ENCODE peak calls at places on chromosomes 7 and 10, in eight cellular contexts. V is left lobe of liver; S is Panc1; D is naive thymus-derived CD8-positive, alpha-beta T cell; X is activated T-cell treated with anti-CD3 and anti-CD28 coated beads, Interleukin-2, amount 50 U/mL, for 4 hours; J is activated naive CD8-positive, alpha-beta T cell treated with anti-CD3 and anti-CD28 coated beads, Interleukin-2, amount 50 U/mL, for 24 hours; M is T-cell; Z is left cardiac atrium. Q is an unnamed sample.

GRCh38 chr7:143334244-143334643 is 18.3 kb downstream of the CLCN1 start:
- ATAC-seq in V (no peak), S (no peak), D (no peak), X (no peak), J (no peak), M (no peak), Z (no peak), Q (no peak)

GRCh38 chr7:117472335-117472734 is 7.5 kb upstream of the CFTR start:
- ATAC-seq in V (no peak), S (no peak), D (no peak), X (no peak), J (no peak), M (no peak), Z (peak; percentile 90), Q (no peak)

GRCh38 chr7:71900556-71900955 is 511.6 kb downstream of the CALN1 start:
- ATAC-seq in V (no peak), S (no peak), D (no peak), X (no peak), J (no peak), M (no peak), Z (no peak), Q (no peak)

GRCh38 chr7:122206985-122207384 is 62.9 kb upstream of the AASS start:
- ATAC-seq in V (no peak), S (no peak), D (no peak), X (no peak), J (no peak), M (no peak), Z (no peak), Q (no peak)

GRCh38 chr10:35819736-35820135 is 177.6 kb upstream of the FZD8 start:
- ATAC-seq in V (no peak), S (no peak), D (no peak), X (no peak), J (no peak), M (no peak), Z (no peak), Q (no peak)

GRCh38 chr7:13091974-13092707 is 404.7 kb downstream of the ARL4A start:
- ATAC-seq in V (peak; percentile 19), S (no peak), D (no peak), X (no peak), J (no peak), M (no peak), Z (no peak), Q (no peak)

GRCh38 chr10:63464402-63465292 is 1.1 kb downstream of the JMJD1C start:
- ATAC-seq in V (peak; percentile 57), S (peak; percentile 74), D (peak; percentile 49), X (peak; percentile 57), J (peak; percentile 45), M (peak; percentile 31), Z (peak; percentile 55), Q (peak; percentile 70)

GRCh38 chr10:62919776-62920175 is 103.6 kb upstream of the EGR2 start:
- ATAC-seq in V (no peak), S (no peak), D (no peak), X (no peak), J (no peak), M (no peak), Z (no peak), Q (no peak)

GRCh38 chr10:102770108-102770482 is 26.3 kb downstream of the WBP1L start:
- ATAC-seq in V (no peak), S (no peak), D (no peak), X (peak; percentile 39), J (peak; percentile 8), M (no peak), Z (no peak), Q (no peak)

GRCh38 chr7:665751-666453 is 60.6 kb upstream of the DNAAF5 start:
- ATAC-seq in V (peak; percentile 25), S (peak; percentile 57), D (no peak), X (no peak), J (no peak), M (no peak), Z (peak; percentile 59), Q (no peak)

GRCh38 chr7:8015095-8015745 is 46.6 kb downstream of the GLCCI1 start:
- ATAC-seq in V (no peak), S (no peak), D (peak; percentile 68), X (peak; percentile 80), J (peak; percentile 84), M (peak; percentile 83), Z (no peak), Q (no peak)

GRCh38 chr7:149729983-149730801 is 43.2 kb downstream of the ZNF467 start:
- ATAC-seq in V (no peak), S (no peak), D (no peak), X (peak; percentile 21), J (no peak), M (no peak), Z (peak; percentile 93), Q (no peak)

GRCh38 chr7:123643495-123644428 is 11.9 kb upstream of the LMOD2 start:
- ATAC-seq in V (peak; percentile 69), S (no peak), D (no peak), X (no peak), J (no peak), M (no peak), Z (peak; percentile 60), Q (no peak)

GRCh38 chr10:96334888-96335526 is 23.8 kb downstream of the OPALIN start:
- ATAC-seq in V (peak; percentile 98), S (peak; percentile 83), D (no peak), X (no peak), J (no peak), M (no peak), Z (no peak), Q (no peak)

GRCh38 chr7:94350729-94351128 is 44.0 kb upstream of the COL1A2 start:
- ATAC-seq in V (no peak), S (no peak), D (no peak), X (no peak), J (no peak), M (no peak), Z (no peak), Q (no peak)

GRCh38 chr7:88072715-88073055 is 138.6 kb downstream of the ADAM22 start:
- ATAC-seq in V (no peak), S (no peak), D (no peak), X (no peak), J (no peak), M (no peak), Z (no peak), Q (no peak)

GRCh38 chr10:78875331-78875877 is 193.4 kb upstream of the ZMIZ1 start:
- ATAC-seq in V (no peak), S (no peak), D (no peak), X (no peak), J (no peak), M (no peak), Z (no peak), Q (no peak)

GRCh38 chr7:64794171-64794844 is at the start of gene ZNF138:
- ATAC-seq in V (peak; percentile 100), S (peak; percentile 100), D (peak; percentile 99), X (peak; percentile 100), J (peak; percentile 100), M (peak; percentile 100), Z (peak; percentile 100), Q (peak; percentile 100)

GRCh38 chr10:110762849-110763211 is 108.9 kb upstream of the PDCD4 start:
- ATAC-seq in V (no peak), S (no peak), D (no peak), X (no peak), J (no peak), M (no peak), Z (peak; percentile 67), Q (no peak)

GRCh38 chr10:103845983-103846382 is 9.4 kb downstream of the SH3PXD2A start:
- ATAC-seq in V (peak; percentile 66), S (no peak), D (peak; percentile 86), X (peak; percentile 73), J (peak; percentile 66), M (peak; percentile 98), Z (peak; percentile 17), Q (peak; percentile 83)

GRCh38 chr7:36723951-36724664 is at the start of gene AOAH:
- ATAC-seq in V (peak; percentile 59), S (no peak), D (peak; percentile 92), X (peak; percentile 78), J (peak; percentile 73), M (peak; percentile 99), Z (peak; percentile 88), Q (peak; percentile 95)

GRCh38 chr10:23341004-23341403 is 3.6 kb downstream of the C10orf67 start:
- ATAC-seq in V (no peak), S (no peak), D (peak; percentile 47), X (peak; percentile 73), J (peak; percentile 63), M (peak; percentile 70), Z (no peak), Q (no peak)

GRCh38 chr10:3801558-3802192 is 16.7 kb upstream of the KLF6 start:
- ATAC-seq in V (no peak), S (no peak), D (no peak), X (no peak), J (no peak), M (no peak), Z (peak; percentile 54), Q (no peak)

GRCh38 chr10:102682441-102682840 is 31.8 kb downstream of the ARL3 start:
- ATAC-seq in V (no peak), S (no peak), D (peak; percentile 86), X (no peak), J (no peak), M (peak; percentile 54), Z (no peak), Q (no peak)

GRCh38 chr10:11328264-11329054 is 283.0 kb downstream of the USP6NL start:
- ATAC-seq in V (no peak), S (no peak), D (peak; percentile 25), X (no peak), J (peak; percentile 26), M (no peak), Z (peak; percentile 28), Q (no peak)